ENCODE peak calls at places on chromosomes 12 and 14, in six cellular contexts. O is mammary epithelial cell, U is Karpas-422, T is neural progenitor cell, G is fibroblast of lung, D is IMR-90. W is an unnamed sample.

GRCh38 chr14:50501642-50502041 is 30.7 kb downstream of the MAP4K5 start:
- DNase-seq in O (peak; percentile 70), U (no peak), T (no peak), G (peak; percentile 33), D (peak; percentile 81), W (peak; percentile 84)

GRCh38 chr12:103665971-103666370 is 78.9 kb downstream of the STAB2 start:
- DNase-seq in O (no peak), U (no peak), T (no peak), G (no peak), D (no peak), W (no peak)

GRCh38 chr14:55446833-55447232 is 6.4 kb upstream of the TBPL2 start:
- DNase-seq in O (peak; percentile 79), U (no peak), T (no peak), G (peak; percentile 67), D (peak; percentile 97), W (peak; percentile 93)

GRCh38 chr12:6925543-6926279 is 2.0 kb upstream of the ATN1 start:
- DNase-seq in O (peak; percentile 85), U (peak; percentile 52), T (peak; percentile 77), G (peak; percentile 92), D (peak; percentile 90), W (peak; percentile 92)

GRCh38 chr12:57472391-57472790 is 7.3 kb downstream of the ARHGAP9 start:
- DNase-seq in O (no peak), U (no peak), T (no peak), G (no peak), D (no peak), W (no peak)

GRCh38 chr12:54038260-54038759 is 5.5 kb downstream of the HOXC5 start:
- DNase-seq in O (no peak), U (no peak), T (peak; percentile 1), G (no peak), D (no peak), W (no peak)

GRCh38 chr12:946656-947055 is 2.8 kb downstream of the RAD52 start:
- DNase-seq in O (no peak), U (no peak), T (no peak), G (peak; percentile 34), D (peak; percentile 80), W (peak; percentile 56)

GRCh38 chr12:14554281-14555008 is 13.2 kb downstream of the PLBD1 start:
- DNase-seq in O (peak; percentile 16), U (no peak), T (no peak), G (peak; percentile 14), D (no peak), W (peak; percentile 10)

GRCh38 chr12:121767525-121768016 is 25.9 kb downstream of the RHOF start:
- DNase-seq in O (no peak), U (no peak), T (no peak), G (peak; percentile 73), D (peak; percentile 81), W (peak; percentile 90)

GRCh38 chr12:53820503-53820902 is 68.7 kb upstream of the CISTR start:
- DNase-seq in O (peak; percentile 73), U (no peak), T (no peak), G (peak; percentile 31), D (peak; percentile 34), W (peak; percentile 63)

GRCh38 chr14:89418976-89419375 is 1.9 kb upstream of the FOXN3 start:
- DNase-seq in O (no peak), U (no peak), T (no peak), G (no peak), D (no peak), W (no peak)

GRCh38 chr14:50230601-50231474 is 540 bp downstream of the SOS2 start:
- DNase-seq in O (peak; percentile 85), U (peak; percentile 86), T (peak; percentile 26), G (peak; percentile 77), D (peak; percentile 59), W (peak; percentile 74)

GRCh38 chr12:112013601-112014402 is 576 bp downstream of the ERP29 start:
- DNase-seq in O (peak; percentile 72), U (peak; percentile 88), T (peak; percentile 87), G (peak; percentile 76), D (peak; percentile 82), W (peak; percentile 86)

GRCh38 chr14:75249251-75249957 is 29.2 kb upstream of the FOS start:
- DNase-seq in O (no peak), U (peak; percentile 85), T (peak; percentile 21), G (no peak), D (no peak), W (no peak)
- H3K4me3 ChIP-seq in O (no peak overlapping the region), U (peak overlapping the region; percentile 19), T (no peak overlapping the region), G (no peak overlapping the region), D (no peak overlapping the region), W (no peak overlapping the region)

GRCh38 chr14:99098199-99098598 is 173.8 kb downstream of the BCL11B start:
- DNase-seq in O (no peak), U (no peak), T (no peak), G (no peak), D (no peak), W (no peak)

GRCh38 chr14:99100871-99101270 is 171.1 kb downstream of the BCL11B start:
- DNase-seq in O (no peak), U (no peak), T (no peak), G (no peak), D (no peak), W (no peak)

GRCh38 chr14:99099051-99099787 is 172.8 kb downstream of the BCL11B start:
- DNase-seq in O (no peak), U (no peak), T (no peak), G (no peak), D (no peak), W (no peak)

DNA sequence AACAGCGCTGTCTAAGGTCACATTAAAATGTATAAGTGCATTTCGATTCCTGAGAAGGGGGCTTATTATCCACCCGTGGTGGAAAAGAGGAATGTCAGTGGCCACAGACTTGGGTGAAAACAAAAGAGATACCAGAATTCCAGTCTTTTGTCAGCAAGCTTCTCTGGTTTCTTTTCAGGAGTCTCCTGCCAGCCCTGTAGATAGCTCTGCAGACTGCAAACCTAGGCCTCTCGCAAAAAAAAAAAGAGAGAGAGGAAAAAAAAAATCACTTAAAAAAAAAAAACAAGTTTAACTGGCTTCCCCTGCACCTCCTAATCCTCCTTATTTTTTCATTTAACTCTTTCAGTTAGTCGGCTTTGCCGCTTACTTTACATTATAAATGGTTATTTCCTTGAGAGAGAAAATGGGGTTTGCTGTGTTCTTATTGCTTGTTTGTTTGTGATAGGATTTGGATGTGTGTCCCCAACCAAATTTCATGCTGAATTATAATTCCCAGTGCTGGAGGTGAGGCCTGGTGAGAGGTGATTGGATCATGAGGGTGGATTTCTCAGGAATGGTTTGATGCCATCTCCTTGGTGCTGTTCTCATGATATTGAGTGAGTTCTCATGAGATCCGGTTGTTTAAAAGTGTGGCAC is 170.1 kb downstream of the BCL11B start:
- DNase-seq in O (no peak), U (no peak), T (peak; percentile 50), G (no peak), D (no peak), W (no peak)
- H2AFZ ChIP-seq in O (no peak overlapping the region), U (no peak overlapping the region), T (peak overlapping the region; percentile 70), G (no peak overlapping the region), D (no peak overlapping the region), W (no peak overlapping the region)

DNA sequence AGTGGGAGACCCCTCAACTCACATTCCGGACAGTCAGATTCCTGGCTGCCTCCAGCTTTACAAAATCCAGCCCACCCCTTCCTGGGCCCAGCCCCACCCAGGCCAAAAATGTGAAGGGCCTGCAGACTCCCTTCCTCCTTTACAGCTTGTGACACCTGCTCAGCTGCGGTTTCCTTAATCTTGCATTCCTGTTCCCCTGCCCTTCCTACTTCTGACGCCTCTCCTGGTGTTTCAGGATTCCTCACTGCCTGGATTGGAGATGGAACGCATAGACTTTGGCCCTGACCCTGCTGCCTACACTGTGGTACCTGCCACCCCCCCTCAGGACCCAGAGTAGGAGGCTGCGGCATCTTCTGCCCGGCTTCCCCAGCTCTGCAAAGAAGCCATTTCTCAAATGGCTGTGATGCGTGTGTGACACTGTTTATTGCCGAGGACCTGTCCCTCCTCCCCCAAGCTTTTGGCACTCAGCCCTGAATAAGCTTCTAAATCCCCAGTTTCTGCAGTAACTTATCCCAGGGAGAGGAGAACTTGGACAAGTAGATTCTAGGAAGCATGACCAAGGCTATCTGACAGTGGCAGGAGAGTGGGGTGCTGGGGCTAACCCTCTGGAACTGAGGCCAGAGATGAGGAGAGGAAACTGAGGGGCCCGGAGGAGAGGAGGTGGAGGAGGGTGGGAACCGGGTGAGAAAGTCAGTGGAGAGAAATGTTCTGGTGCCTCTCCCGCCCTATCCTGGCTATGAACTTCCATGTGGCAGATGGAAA is 24.9 kb upstream of the BCDIN3D start:
- DNase-seq in O (no peak), U (no peak), T (no peak), G (no peak), D (no peak), W (no peak)
- H3K4me2 ChIP-seq in O (no peak overlapping the region), U (peak overlapping the region; percentile 36), T (no peak overlapping the region), G (no peak overlapping the region), D (no peak overlapping the region), W (no peak overlapping the region)

GRCh38 chr14:75979071-75979571 is 2.7 kb downstream of the TGFB3 start:
- DNase-seq in O (no peak), U (peak; percentile 60), T (peak; percentile 60), G (peak; percentile 57), D (peak; percentile 38), W (peak; percentile 66)
- H3K4me3 ChIP-seq in O (no peak overlapping the region), U (no peak overlapping the region), T (no peak overlapping the region), G (peak overlapping the region; percentile 9), D (no peak overlapping the region), W (peak overlapping the region; percentile 94)

GRCh38 chr12:91778091-91778819 is 367.4 kb downstream of the BTG1 start:
- DNase-seq in O (no peak), U (no peak), T (no peak), G (peak; percentile 32), D (peak; percentile 13), W (peak; percentile 20)

GRCh38 chr12:91778938-91779400 is 366.7 kb downstream of the BTG1 start:
- DNase-seq in O (peak; percentile 99), U (no peak), T (no peak), G (peak; percentile 83), D (peak; percentile 88), W (peak; percentile 93)

GRCh38 chr12:91777268-91777997 is 368.2 kb downstream of the BTG1 start:
- DNase-seq in O (peak; percentile 98), U (no peak), T (no peak), G (no peak), D (peak; percentile 1), W (peak; percentile 12)

GRCh38 chr12:91772411-91772810 is 373.2 kb downstream of the BTG1 start:
- DNase-seq in O (peak; percentile 31), U (no peak), T (no peak), G (no peak), D (peak; percentile 7), W (no peak)

DNA sequence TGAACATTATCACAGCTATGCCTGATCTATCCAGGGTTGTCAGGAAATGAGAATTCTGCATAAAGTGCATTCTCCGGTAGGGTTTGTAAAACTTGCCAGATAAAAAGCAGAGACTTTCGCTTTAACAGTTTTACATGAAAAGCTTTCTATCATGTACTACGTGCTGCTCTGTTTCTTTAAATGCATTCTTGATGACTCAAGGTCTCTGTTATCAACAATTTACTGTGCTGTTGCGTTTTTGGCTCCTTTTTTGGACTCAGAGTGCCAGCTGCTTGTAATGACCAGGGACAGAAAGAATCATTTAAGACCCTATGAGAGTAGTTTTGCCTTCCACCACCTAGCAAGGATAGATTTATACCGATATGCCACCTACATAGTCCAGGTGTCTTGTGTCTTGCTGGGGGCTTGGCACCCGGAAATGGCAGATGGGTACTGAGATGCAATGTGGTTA is 371.1 kb downstream of the BTG1 start:
- DNase-seq in O (peak; percentile 49), U (no peak), T (no peak), G (peak; percentile 86), D (peak; percentile 82), W (peak; percentile 53)
- H2AFZ ChIP-seq in O (peak overlapping the region; percentile 50), U (no peak overlapping the region), T (no peak overlapping the region), G (peak overlapping the region; percentile 69), D (peak overlapping the region; percentile 87), W (peak overlapping the region; percentile 34)

DNA sequence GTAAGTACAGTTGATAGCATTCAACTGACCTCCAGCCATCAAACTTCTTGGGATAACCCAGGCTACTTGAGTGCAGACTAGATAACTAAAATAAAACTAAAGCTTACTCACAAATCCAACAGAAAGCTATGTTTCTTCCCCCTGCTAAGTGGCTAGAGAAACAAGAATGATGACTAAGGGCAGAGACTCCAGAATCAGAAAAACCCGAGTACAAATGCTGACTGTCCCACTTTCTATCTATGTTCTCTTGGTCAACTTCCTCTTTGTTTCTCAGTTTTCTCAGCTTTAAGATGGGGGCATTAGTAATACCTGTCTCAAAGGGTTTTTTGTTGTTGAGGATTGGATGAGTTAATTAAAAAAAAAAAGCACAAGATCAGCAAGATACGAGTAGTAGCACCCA is 6.1 kb upstream of the NUAK1 start:
- DNase-seq in O (peak; percentile 32), U (no peak), T (no peak), G (no peak), D (peak; percentile 62), W (peak; percentile 63)
- H3K4me2 ChIP-seq in O (no peak overlapping the region), U (no peak overlapping the region), T (no peak overlapping the region), G (no peak overlapping the region), D (peak overlapping the region; percentile 36), W (no peak overlapping the region)